ENCODE peak calls at places on chromosomes 4 and X, in nine cellular contexts. X is GM12878, M is keratinocyte, W is colonic mucosa, H is RWPE1, A is IMR-90, V is esophagus muscularis mucosa, D is GM23338, G is lung. K is an unnamed sample.

GRCh38 chr4:126718161-126718560 is 914.6 kb upstream of the INTU start:
- DNase-seq in W (no peak), A (peak; percentile 32), D (no peak), X (no peak), V (no peak), G (no peak), M (no peak), H (peak; percentile 38), K (no peak)

GRCh38 chr4:122710434-122711308 is 21.8 kb upstream of the BBS12 start:
- DNase-seq in M (no peak), H (no peak), X (no peak), G (no peak), A (peak; percentile 44), W (no peak), D (no peak), V (no peak), K (no peak)

GRCh38 chr4:21991050-21991449 is 42.5 kb upstream of the KCNIP4 start:
- DNase-seq in G (no peak), W (peak; percentile 22), D (no peak), M (no peak), X (no peak), V (no peak), A (peak; percentile 5), H (no peak), K (no peak)

GRCh38 chr4:9867746-9868425 is 86.5 kb downstream of the DRD5 start:
- DNase-seq in D (no peak), G (no peak), H (no peak), V (no peak), M (no peak), A (no peak), X (no peak), W (no peak), K (no peak)

GRCh38 chrX:65637335-65637734 is 30.1 kb upstream of the MSN start:
- DNase-seq in X (no peak), D (no peak), M (no peak), H (no peak), W (no peak), G (no peak), A (no peak), V (no peak), K (no peak)

GRCh38 chrX:72282302-72282701 is 5.3 kb upstream of the RPS4X start:
- DNase-seq in X (no peak), V (no peak), G (no peak), D (no peak), W (no peak), H (no peak), M (no peak), A (no peak), K (no peak)

GRCh38 chr4:169484485-169484884 is 127.9 kb downstream of the NEK1 start:
- DNase-seq in A (peak; percentile 15), W (no peak), X (no peak), G (no peak), M (no peak), D (peak; percentile 7), H (no peak), V (no peak), K (no peak)

GRCh38 chrX:133273180-133273579 is 55.0 kb upstream of the TFDP3 start:
- DNase-seq in V (no peak), D (no peak), X (no peak), H (no peak), M (no peak), W (no peak), A (no peak), G (no peak), K (no peak)

GRCh38 chrX:38172596-38172995 is 48.1 kb downstream of the SRPX start:
- DNase-seq in D (no peak), X (no peak), G (no peak), V (no peak), H (no peak), M (no peak), A (peak; percentile 9), W (no peak), K (no peak)

GRCh38 chr4:156628858-156629257 is 342.7 kb downstream of the PDGFC start:
- DNase-seq in X (no peak), W (no peak), D (no peak), G (no peak), M (no peak), A (no peak), H (no peak), V (no peak), K (no peak)

GRCh38 chr4:108544504-108544903 is 75.9 kb upstream of the RPL34 start:
- DNase-seq in H (peak; percentile 44), M (no peak), D (no peak), A (peak; percentile 43), W (no peak), X (no peak), V (no peak), G (no peak), K (no peak)

GRCh38 chrX:48490661-48491060 is 14.7 kb downstream of the FTSJ1 start:
- DNase-seq in A (no peak), G (no peak), V (no peak), W (no peak), M (peak; percentile 87), H (peak; percentile 28), X (no peak), D (no peak), K (no peak)

GRCh38 chr4:156933633-156934258 is 37.9 kb downstream of the PDGFC start:
- DNase-seq in W (no peak), A (peak; percentile 95), V (no peak), H (peak; percentile 57), D (no peak), G (no peak), M (peak; percentile 88), X (no peak), K (no peak)

GRCh38 chr4:139589619-139590018 is 33.6 kb upstream of the SETD7 start:
- DNase-seq in A (peak; percentile 38), G (no peak), D (no peak), V (no peak), X (no peak), W (no peak), M (no peak), H (no peak), K (no peak)

GRCh38 chrX:30414144-30414543 is 105.0 kb upstream of the NR0B1 start:
- DNase-seq in H (no peak), D (no peak), M (no peak), G (no peak), A (no peak), X (no peak), W (no peak), V (no peak), K (no peak)

GRCh38 chr4:42965326-42965725 is 72.8 kb downstream of the GRXCR1 start:
- DNase-seq in D (peak; percentile 7), M (no peak), W (no peak), A (no peak), X (no peak), V (no peak), G (no peak), H (peak; percentile 1), K (no peak)

GRCh38 chrX:110170029-110170428 is 147.9 kb downstream of the AMMECR1 start:
- DNase-seq in A (no peak), G (no peak), D (no peak), X (no peak), M (no peak), H (no peak), V (no peak), W (no peak), K (no peak)

GRCh38 chrX:115562492-115562872 is 1.5 kb downstream of the PLS3 start:
- DNase-seq in W (peak; percentile 19), H (peak; percentile 8), A (peak; percentile 51), D (peak; percentile 47), X (no peak), G (no peak), M (no peak), V (no peak), K (no peak)

GRCh38 chr4:163166041-163166579 is 580 bp downstream of the NAF1 start:
- DNase-seq in M (no peak), W (peak; percentile 54), H (peak; percentile 54), D (peak; percentile 61), G (peak; percentile 52), V (no peak), X (no peak), A (peak; percentile 33), K (peak; percentile 83)

GRCh38 chrX:108584617-108585211 is 145.1 kb downstream of the COL4A5 start:
- DNase-seq in W (no peak), D (peak; percentile 55), H (peak; percentile 1), M (no peak), V (no peak), X (peak; percentile 1), A (no peak), G (no peak), K (peak; percentile 68)

GRCh38 chr4:182145360-182145905 is 97.8 kb upstream of the TENM3 start:
- DNase-seq in X (no peak), G (no peak), A (no peak), W (no peak), D (peak; percentile 24), H (peak; percentile 7), M (no peak), V (no peak), K (peak; percentile 33)
- H3K27ac ChIP-seq in X (no peak overlapping the region), G (no peak overlapping the region), A (no peak overlapping the region), W (no peak overlapping the region), D (no peak overlapping the region), H (peak overlapping the region; percentile 92), M (peak overlapping the region; percentile 93), V (no peak overlapping the region), K (no peak overlapping the region)

GRCh38 chr4:7051905-7052304 is 8.7 kb downstream of the TADA2B start:
- DNase-seq in G (no peak), V (no peak), W (no peak), X (no peak), A (no peak), D (no peak), M (no peak), H (no peak), K (no peak)
- H3K27ac ChIP-seq in G (no peak overlapping the region), V (no peak overlapping the region), W (no peak overlapping the region), X (no peak overlapping the region), A (no peak overlapping the region), D (no peak overlapping the region), M (no peak overlapping the region), H (peak overlapping the region; percentile 34), K (no peak overlapping the region)

GRCh38 chr4:15702941-15703403 is at the start of gene BST1:
- DNase-seq in M (no peak), D (peak; percentile 75), X (no peak), G (peak; percentile 83), H (no peak), V (peak; percentile 95), A (peak; percentile 50), W (peak; percentile 89), K (peak; percentile 28)
- H3K27ac ChIP-seq in M (no peak within 1 kb of the TSS), D (no peak within 1 kb of the TSS), X (no peak within 1 kb of the TSS), G (no peak within 1 kb of the TSS), H (no peak within 1 kb of the TSS), V (peak within 1 kb of the TSS; percentile 63), A (no peak within 1 kb of the TSS), W (peak within 1 kb of the TSS; percentile 27), K (no peak within 1 kb of the TSS)

DNA sequence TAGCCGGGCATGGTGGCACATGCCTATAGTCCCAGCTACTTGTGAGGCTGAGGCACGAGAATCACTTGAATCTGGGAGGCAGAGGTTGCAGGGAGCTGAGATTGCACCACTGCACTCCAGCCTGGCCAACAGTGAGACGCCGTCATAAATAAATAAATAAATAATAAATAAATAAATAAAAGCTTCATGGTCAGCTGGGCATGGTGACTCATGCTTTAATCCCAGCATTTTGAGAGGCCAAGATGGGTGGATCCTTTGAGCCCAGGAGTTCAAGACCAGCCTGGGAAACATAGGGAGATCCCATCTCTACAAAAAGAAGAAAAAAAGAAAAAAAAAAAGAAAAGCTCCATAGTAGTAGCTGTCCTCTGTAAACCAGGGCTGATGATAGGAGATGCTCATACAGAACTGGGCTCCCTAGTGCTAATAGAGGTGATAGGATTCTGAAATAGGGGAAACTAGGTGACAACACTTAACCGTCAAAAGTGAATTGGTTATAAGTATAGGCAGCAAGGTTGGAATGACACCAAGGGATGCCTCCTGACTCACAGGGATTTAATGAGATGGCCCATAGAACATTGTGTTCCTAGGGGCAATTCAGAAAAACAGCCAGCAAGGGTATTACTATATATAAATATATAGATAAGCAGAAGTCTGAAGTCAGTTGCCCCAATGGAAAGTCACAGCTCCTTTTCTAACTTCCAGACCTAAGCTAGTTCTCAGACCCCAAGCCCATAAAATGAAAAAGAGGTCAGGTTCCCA is 41.8 kb upstream of the ARHGEF6 start:
- DNase-seq in A (no peak), X (no peak), V (no peak), G (no peak), W (no peak), H (no peak), M (no peak), D (no peak), K (no peak)
- H3K27ac ChIP-seq in A (no peak overlapping the region), X (no peak overlapping the region), V (no peak overlapping the region), G (peak overlapping the region; percentile 66), W (no peak overlapping the region), H (no peak overlapping the region), M (no peak overlapping the region), D (no peak overlapping the region), K (no peak overlapping the region)

K was measured in neural progenitor cell.